ENCODE peak calls at places on chromosome 20, in six cellular contexts. T is GM12878, V is HepG2, E is HCT116, O is upper lobe of left lung, G is K562. M is an unnamed sample.
A peak's percentile ranks its signal among the peaks of the same experiment; 100 is the strongest.

GRCh38 chr20:17142666-17143065 is 84.2 kb upstream of the PCSK2 start:
- ATAC-seq in T (no peak), V (peak; percentile 89), E (no peak), O (no peak), G (no peak), M (no peak)

GRCh38 chr20:34396408-34396807 is 33.3 kb downstream of the ITCH start:
- ATAC-seq in T (no peak), V (peak; percentile 53), E (peak; percentile 46), O (no peak), G (no peak), M (no peak)

GRCh38 chr20:10671850-10672578 is 1.8 kb downstream of the JAG1 start:
- ATAC-seq in T (peak; percentile 6), V (peak; percentile 16), E (peak; percentile 17), O (peak; percentile 61), G (peak; percentile 5), M (peak; percentile 21)

GRCh38 chr20:60491261-60491660 is 533.0 kb downstream of the CDH26 start:
- ATAC-seq in T (no peak), V (no peak), E (no peak), O (no peak), G (no peak), M (peak; percentile 43)

GRCh38 chr20:33859157-33859695 is 48.1 kb downstream of the CHMP4B start:
- ATAC-seq in T (peak; percentile 15), V (peak; percentile 9), E (no peak), O (no peak), G (no peak), M (no peak)

GRCh38 chr20:58408603-58409246 is 19.7 kb downstream of the VAPB start:
- ATAC-seq in T (peak; percentile 80), V (peak; percentile 97), E (no peak), O (no peak), G (no peak), M (no peak)

GRCh38 chr20:58155148-58155925 is 73.1 kb downstream of the ANKRD60 start:
- ATAC-seq in T (no peak), V (peak; percentile 64), E (peak; percentile 62), O (no peak), G (peak; percentile 59), M (no peak)

GRCh38 chr20:44280387-44280786 is 30.6 kb downstream of the FITM2 start:
- ATAC-seq in T (no peak), V (no peak), E (peak; percentile 22), O (no peak), G (no peak), M (no peak)

GRCh38 chr20:57187068-57187634 is 79.3 kb downstream of the BMP7 start:
- ATAC-seq in T (no peak), V (no peak), E (peak; percentile 62), O (no peak), G (no peak), M (no peak)

GRCh38 chr20:48805286-48805685 is 22.5 kb downstream of the PREX1 start:
- ATAC-seq in T (no peak), V (no peak), E (no peak), O (no peak), G (no peak), M (no peak)

GRCh38 chr20:17856024-17856564 is 112.5 kb downstream of the SNX5 start:
- ATAC-seq in T (peak; percentile 86), V (peak; percentile 75), E (peak; percentile 37), O (no peak), G (no peak), M (no peak)

GRCh38 chr20:17928633-17929311 is 39.8 kb downstream of the SNX5 start:
- ATAC-seq in T (no peak), V (peak; percentile 5), E (peak; percentile 30), O (peak; percentile 86), G (no peak), M (no peak)

GRCh38 chr20:58839991-58840747 is 10.5 kb downstream of the GNAS-AS1 start:
- ATAC-seq in T (no peak), V (peak; percentile 41), E (no peak), O (no peak), G (no peak), M (no peak)

GRCh38 chr20:22342410-22342809 is 242.0 kb downstream of the FOXA2 start:
- ATAC-seq in T (no peak), V (no peak), E (no peak), O (no peak), G (no peak), M (no peak)

GRCh38 chr20:58753929-58754551 is 61.4 kb downstream of the NPEPL1 start:
- ATAC-seq in T (no peak), V (no peak), E (no peak), O (no peak), G (no peak), M (no peak)

GRCh38 chr20:34579936-34580587 is 21.5 kb downstream of the MAP1LC3A start:
- ATAC-seq in T (peak; percentile 88), V (no peak), E (peak; percentile 24), O (peak; percentile 52), G (no peak), M (no peak)

GRCh38 chr20:9609892-9610502 is 95.6 kb downstream of the LAMP5 start:
- ATAC-seq in T (peak; percentile 75), V (peak; percentile 64), E (peak; percentile 68), O (no peak), G (peak; percentile 49), M (no peak)

GRCh38 chr20:289693-290080 is 863 bp downstream of the C20orf96 start:
- ATAC-seq in T (no peak), V (no peak), E (no peak), O (no peak), G (peak; percentile 37), M (no peak)

GRCh38 chr20:53061709-53062108 is 89.6 kb downstream of the TSHZ2 start:
- ATAC-seq in T (no peak), V (no peak), E (no peak), O (no peak), G (no peak), M (no peak)

GRCh38 chr20:50318709-50319108 is 128.1 kb downstream of the CEBPB start:
- ATAC-seq in T (no peak), V (no peak), E (no peak), O (no peak), G (no peak), M (no peak)

GRCh38 chr20:60113771-60114170 is 155.5 kb downstream of the CDH26 start:
- ATAC-seq in T (no peak), V (no peak), E (no peak), O (no peak), G (no peak), M (no peak)

GRCh38 chr20:19661717-19662637 is 96.1 kb upstream of the RIN2 start:
- ATAC-seq in T (peak; percentile 72), V (peak; percentile 80), E (peak; percentile 80), O (peak; percentile 76), G (peak; percentile 81), M (peak; percentile 63)

GRCh38 chr20:20734475-20734948 is 22.1 kb upstream of the RALGAPA2 start:
- ATAC-seq in T (peak; percentile 59), V (no peak), E (no peak), O (no peak), G (no peak), M (no peak)

GRCh38 chr20:38617011-38617829 is 15.6 kb downstream of the ARHGAP40 start:
- ATAC-seq in T (no peak), V (peak; percentile 73), E (peak; percentile 90), O (no peak), G (no peak), M (no peak)

DNA sequence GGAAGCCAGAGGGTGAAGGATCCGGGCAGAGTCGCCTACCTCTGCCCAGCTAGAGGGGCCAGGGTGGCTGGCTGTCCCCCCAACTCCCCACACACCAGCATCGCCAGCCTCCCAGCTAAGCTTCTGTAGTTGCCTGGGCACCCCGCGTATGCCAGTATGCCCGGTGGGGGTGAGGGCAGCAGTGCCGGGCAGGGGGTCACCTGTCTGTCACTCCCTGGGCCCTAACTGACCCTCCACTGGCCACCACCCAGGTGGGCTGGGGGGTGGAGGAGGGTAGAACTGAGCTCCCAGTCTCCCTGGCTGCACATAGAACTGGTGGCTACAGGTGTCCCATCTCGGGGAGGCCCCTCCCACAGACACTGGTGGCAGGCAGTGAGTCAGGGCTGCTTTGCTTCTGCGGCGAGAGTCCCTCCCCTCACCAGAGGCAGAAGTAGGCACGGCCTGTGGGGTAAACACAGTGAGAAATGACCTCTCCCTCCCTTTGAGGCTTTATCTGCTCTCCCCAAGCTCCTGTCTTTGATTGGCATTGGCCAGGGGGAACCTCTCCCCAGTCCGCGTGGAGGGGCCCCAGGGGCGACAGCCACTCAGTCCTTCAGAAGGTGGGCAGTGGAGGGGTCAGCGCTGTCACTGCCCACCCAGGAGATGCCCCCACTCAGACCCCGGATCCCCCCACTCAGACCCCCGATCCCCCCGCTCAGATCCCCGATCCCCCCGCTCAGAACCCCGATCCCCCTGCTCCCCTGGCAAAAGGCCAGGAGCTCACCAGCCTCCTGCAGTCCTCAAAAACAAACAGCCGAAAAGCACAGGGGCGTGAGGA is 2.5 kb downstream of the NTSR1 start:
- ATAC-seq in T (no peak), V (no peak), E (peak; percentile 41), O (no peak), G (peak; percentile 75), M (no peak)
- TF ChIP-seq POLR2A in T (no peak), V (no peak), E (no peak), O (no peak), G (no peak), M (no peak)

GRCh38 chr20:5657190-5657872 is 92.9 kb upstream of the SHLD1 start:
- ATAC-seq in T (no peak), V (peak; percentile 75), E (no peak), O (peak; percentile 79), G (peak; percentile 30), M (peak; percentile 70)
- TF ChIP-seq POLR2AphosphoS5 in T (no peak), V (no peak), E (no peak), O (peak; percentile 41), G (no peak), M (peak; percentile 27)

GRCh38 chr20:23350855-23351838 is 556 bp downstream of the NXT1 start:
- ATAC-seq in T (peak; percentile 58), V (peak; percentile 48), E (peak; percentile 12), O (peak; percentile 13), G (peak; percentile 51), M (peak; percentile 14)
- TF ChIP-seq POLR2A in T (peak; percentile 57), V (no peak), E (no peak), O (no peak), G (no peak), M (no peak)

GRCh38 chr20:37404461-37404881 is 58.5 kb downstream of the SRC start:
- ATAC-seq in T (no peak), V (no peak), E (no peak), O (no peak), G (no peak), M (no peak)

GRCh38 chr20:37406010-37406998 is 60.4 kb downstream of the SRC start:
- ATAC-seq in T (peak; percentile 68), V (peak; percentile 40), E (peak; percentile 86), O (no peak), G (peak; percentile 89), M (peak; percentile 64)

GRCh38 chr20:37407117-37407566 is 61.2 kb downstream of the SRC start:
- ATAC-seq in T (peak; percentile 2), V (peak; percentile 5), E (peak; percentile 51), O (no peak), G (peak; percentile 42), M (peak; percentile 35)

GRCh38 chr20:37403107-37404033 is 57.4 kb downstream of the SRC start:
- ATAC-seq in T (no peak), V (no peak), E (no peak), O (no peak), G (no peak), M (no peak)

DNA sequence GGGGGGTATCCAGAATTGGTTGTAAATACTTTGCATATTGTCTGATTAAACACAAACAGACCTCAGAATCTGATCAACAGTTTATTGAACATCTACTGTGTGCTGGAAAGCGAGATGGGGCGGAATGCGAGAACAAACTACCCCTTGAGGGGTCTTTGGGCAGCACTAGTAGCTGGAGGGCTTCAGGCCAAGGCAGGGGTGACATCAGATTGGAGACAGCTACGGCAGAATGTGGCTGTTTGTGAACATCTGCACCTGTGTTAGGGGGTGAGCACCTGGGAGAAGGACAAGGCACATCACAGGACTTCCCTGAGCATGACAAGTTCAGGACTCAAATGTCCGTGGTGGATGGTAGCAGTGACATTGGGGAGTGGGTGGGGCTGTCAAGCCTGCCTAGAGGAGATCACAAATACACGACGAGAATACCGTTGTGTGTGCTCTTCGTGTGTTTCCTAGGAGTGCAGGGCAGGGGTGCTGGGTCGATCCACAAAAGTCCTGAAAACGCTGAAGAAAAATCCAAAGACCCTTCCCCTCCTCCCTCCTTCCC is 59.5 kb downstream of the SRC start:
- ATAC-seq in T (no peak), V (no peak), E (no peak), O (no peak), G (no peak), M (no peak)
- TF ChIP-seq POLR2AphosphoS5 in T (no peak), V (peak; percentile 53), E (no peak), O (no peak), G (no peak), M (no peak)